ENCODE peak calls at places on chromosome 2, in four cellular contexts. R is psoas muscle, X is OCI-LY7, C is fibroblast of lung. O is an unnamed sample.

GRCh38 chr2:5723791-5724735 is 31.9 kb downstream of the SOX11 start:
- DNase-seq in R (no peak), X (no peak), C (no peak), O (no peak)

GRCh38 chr2:40113997-40114396 is 334.9 kb upstream of the THUMPD2 start:
- DNase-seq in R (no peak), X (no peak), C (no peak), O (no peak)

GRCh38 chr2:239955989-239956817 is 68.9 kb downstream of the NDUFA10 start:
- DNase-seq in R (no peak), X (no peak), C (no peak), O (no peak)

GRCh38 chr2:240174496-240174895 is 34.0 kb upstream of the OTOS start:
- DNase-seq in R (no peak), X (no peak), C (no peak), O (no peak)

GRCh38 chr2:150939087-150939486 is 322.6 kb downstream of the RBM43 start:
- DNase-seq in R (no peak), X (no peak), C (no peak), O (no peak)

GRCh38 chr2:171894612-171894947 is 536 bp upstream of the SLC25A12 start:
- DNase-seq in R (no peak), X (peak; percentile 3), C (no peak), O (no peak)

GRCh38 chr2:221817052-221817451 is 244.9 kb upstream of the EPHA4 start:
- DNase-seq in R (no peak), X (no peak), C (peak; percentile 79), O (no peak)

GRCh38 chr2:30915485-30915884 is 108.2 kb upstream of the CAPN13 start:
- DNase-seq in R (no peak), X (peak; percentile 25), C (no peak), O (no peak)

GRCh38 chr2:84165256-84165655 is 293.8 kb downstream of the SUCLG1 start:
- DNase-seq in R (no peak), X (no peak), C (no peak), O (no peak)

GRCh38 chr2:110718382-110718781 is 14.0 kb upstream of the ACOXL start:
- DNase-seq in R (no peak), X (no peak), C (no peak), O (no peak)

GRCh38 chr2:163637876-163638275 is 97.9 kb downstream of the FIGN start:
- DNase-seq in R (no peak), X (no peak), C (no peak), O (no peak)

GRCh38 chr2:23427976-23428375 is 43.0 kb downstream of the KLHL29 start:
- DNase-seq in R (peak; percentile 62), X (no peak), C (no peak), O (no peak)

GRCh38 chr2:203830294-203831055 is 37.1 kb upstream of the CTLA4 start:
- DNase-seq in R (no peak), X (no peak), C (no peak), O (no peak)

GRCh38 chr2:12006841-12007240 is 260.4 kb downstream of the LPIN1 start:
- DNase-seq in R (no peak), X (no peak), C (peak; percentile 78), O (no peak)

DNA sequence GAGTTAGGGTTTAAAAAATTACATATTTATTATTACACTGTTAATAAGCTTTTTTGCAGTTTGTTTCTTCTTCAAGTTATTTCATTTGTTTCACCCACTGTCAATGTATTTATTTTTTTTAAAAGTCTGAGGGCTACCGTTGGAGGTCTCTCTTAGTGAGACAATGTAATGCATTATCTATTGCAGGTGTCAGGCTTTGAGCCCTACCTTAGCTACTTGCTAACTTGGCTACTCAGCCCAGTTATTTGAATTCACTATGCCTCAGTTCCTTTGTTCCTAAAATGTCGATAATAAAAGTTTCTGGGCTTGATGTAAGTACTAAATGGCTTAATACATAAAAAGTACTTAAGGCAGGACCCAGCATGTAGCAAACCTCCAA is 458 bp upstream of the TFPI start:
- DNase-seq in R (no peak), X (no peak), C (no peak), O (no peak)
- H3K4me3 ChIP-seq in R (peak overlapping the region; percentile 72), X (no peak overlapping the region), C (peak overlapping the region; percentile 83), O (no peak overlapping the region)

GRCh38 chr2:43594875-43595274 is 963 bp downstream of the THADA start:
- DNase-seq in R (no peak), X (no peak), C (no peak), O (no peak)

GRCh38 chr2:43593241-43593640 is 2.6 kb downstream of the THADA start:
- DNase-seq in R (no peak), X (no peak), C (peak; percentile 8), O (no peak)

GRCh38 chr2:43595603-43596412 is at the start of gene THADA:
- DNase-seq in R (peak; percentile 99), X (peak; percentile 99), C (peak; percentile 99), O (peak; percentile 97)

DNA sequence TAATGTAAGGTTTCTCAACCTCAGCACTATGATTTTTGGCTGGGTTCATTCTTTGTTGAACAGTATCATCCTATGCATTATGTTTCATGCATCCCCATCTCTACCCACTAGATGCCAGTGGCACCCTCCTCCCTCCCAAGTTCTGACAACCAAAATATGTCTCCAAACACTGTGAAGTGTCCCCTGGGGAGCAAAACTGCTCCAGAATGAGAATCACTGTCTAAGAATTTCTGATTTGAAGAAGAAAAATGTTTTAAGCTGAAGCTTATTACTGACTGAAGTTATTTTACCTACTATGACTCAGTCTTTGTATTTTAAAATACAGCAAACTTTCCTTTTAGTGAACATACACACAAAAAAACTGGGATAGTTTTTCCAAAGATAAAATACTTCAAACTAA is 3.4 kb downstream of the THADA start:
- DNase-seq in R (no peak), X (no peak), C (peak; percentile 77), O (no peak)
- TF ChIP-seq CTCF in R (no peak), X (no peak), C (no peak), O (no peak)

GRCh38 chr2:206445948-206446347 is 2.6 kb downstream of the ADAM23 start:
- DNase-seq in R (no peak), X (no peak), C (no peak), O (no peak)
- H3K4me3 ChIP-seq in R (no peak overlapping the region), X (no peak overlapping the region), C (no peak overlapping the region), O (no peak overlapping the region)

DNA sequence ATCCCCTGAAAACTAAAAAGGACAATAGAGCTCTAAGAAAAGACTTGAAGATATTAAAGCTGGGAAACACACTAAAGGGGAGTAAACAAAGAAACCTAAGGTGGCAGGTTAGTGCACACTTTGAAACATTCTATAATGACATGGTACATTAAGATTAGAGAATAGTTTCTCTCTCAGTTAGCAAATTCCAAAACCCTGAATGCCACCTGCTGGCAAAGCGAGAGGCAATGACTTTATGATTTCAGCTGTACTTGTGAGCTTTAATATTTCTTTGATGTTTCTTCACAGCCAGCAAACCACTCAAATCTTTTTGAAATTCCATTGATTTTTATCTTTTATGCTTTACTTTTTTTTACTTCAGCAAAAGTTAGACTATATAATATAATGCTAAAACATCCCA is 86.3 kb downstream of the LRP2 start:
- DNase-seq in R (no peak), X (no peak), C (peak; percentile 3), O (no peak)
- TF ChIP-seq CTCF in R (no peak), X (peak; percentile 40), C (no peak), O (no peak)

DNA sequence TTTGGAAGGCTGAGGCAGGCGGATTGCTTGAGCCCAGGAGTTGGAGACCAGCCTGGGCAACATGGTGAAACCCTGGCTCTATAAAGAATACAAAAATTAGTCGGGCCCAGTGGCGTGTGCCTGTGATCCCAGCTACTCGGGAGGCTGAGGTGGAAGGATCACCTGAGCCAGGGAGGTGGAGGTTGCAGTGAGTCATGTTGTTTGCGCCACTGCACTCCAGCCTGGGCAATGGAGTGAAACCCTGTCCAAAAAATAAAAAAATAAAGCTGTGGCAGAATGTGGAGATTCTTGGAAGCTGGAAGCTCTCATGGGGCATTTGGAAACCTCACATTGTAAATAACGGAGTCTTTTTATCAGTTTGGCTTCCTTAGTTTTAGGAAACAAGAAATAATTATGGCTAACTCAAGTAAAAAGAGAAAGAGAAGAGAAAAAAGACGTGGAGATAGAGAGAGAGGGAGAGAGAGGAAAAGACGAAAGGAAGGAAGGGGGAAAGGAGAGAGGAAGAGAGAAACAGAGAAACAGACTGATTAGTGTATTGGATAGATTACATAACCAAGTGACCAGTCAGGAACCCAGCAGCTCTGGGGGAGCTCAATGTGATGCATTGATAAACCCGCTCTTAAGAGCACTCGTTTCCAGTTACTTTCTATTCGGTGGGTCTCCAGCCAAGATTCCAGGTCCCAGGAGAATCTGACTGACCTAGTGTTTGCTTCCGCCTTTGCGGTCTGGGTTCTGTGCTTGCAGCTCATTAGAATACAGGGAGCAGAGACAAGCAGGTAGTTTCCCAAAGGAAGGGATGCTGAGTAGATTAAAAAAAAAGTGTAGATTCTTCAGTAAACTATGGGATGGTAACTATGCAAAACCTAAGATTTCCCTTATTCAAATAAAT is 1.1 kb upstream of the SPAST start:
- DNase-seq in R (peak; percentile 40), X (no peak), C (peak; percentile 61), O (peak; percentile 53)
- H3K4me3 ChIP-seq in R (peak overlapping the region; percentile 74), X (peak overlapping the region; percentile 85), C (peak overlapping the region; percentile 66), O (peak overlapping the region; percentile 96)

DNA sequence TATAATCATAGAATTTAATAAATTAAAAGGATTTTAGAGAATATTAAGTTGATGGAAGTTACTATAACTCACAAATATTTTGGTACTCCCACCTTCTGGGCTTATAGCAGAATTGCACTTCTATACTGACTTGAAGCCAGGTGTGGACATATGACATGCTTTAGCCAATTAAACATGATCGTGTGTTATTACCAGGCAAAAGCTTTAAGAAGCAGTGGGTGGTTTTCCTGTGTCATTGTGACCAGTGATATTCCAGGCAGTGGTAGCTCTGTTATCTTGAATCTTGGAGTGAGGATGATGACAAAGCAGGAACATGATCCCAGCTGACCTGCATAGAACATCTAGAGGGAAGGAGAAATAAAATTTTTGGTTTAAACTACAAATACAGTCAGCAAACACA is 370.9 kb upstream of the ZEB2 start:
- DNase-seq in R (no peak), X (peak; percentile 68), C (peak; percentile 55), O (no peak)
- TF ChIP-seq CTCF in R (no peak), X (peak; percentile 73), C (no peak), O (no peak)

GRCh38 chr2:179556425-179556824 is 291.8 kb upstream of the SESTD1 start:
- DNase-seq in R (no peak), X (no peak), C (no peak), O (no peak)

GRCh38 chr2:179555681-179556283 is 291.1 kb upstream of the SESTD1 start:
- DNase-seq in R (no peak), X (no peak), C (no peak), O (no peak)

GRCh38 chr2:179559108-179559806 is 294.6 kb upstream of the SESTD1 start:
- DNase-seq in R (no peak), X (no peak), C (no peak), O (no peak)

GRCh38 chr2:179560257-179560735 is 295.7 kb upstream of the SESTD1 start:
- DNase-seq in R (no peak), X (no peak), C (no peak), O (no peak)

DNA sequence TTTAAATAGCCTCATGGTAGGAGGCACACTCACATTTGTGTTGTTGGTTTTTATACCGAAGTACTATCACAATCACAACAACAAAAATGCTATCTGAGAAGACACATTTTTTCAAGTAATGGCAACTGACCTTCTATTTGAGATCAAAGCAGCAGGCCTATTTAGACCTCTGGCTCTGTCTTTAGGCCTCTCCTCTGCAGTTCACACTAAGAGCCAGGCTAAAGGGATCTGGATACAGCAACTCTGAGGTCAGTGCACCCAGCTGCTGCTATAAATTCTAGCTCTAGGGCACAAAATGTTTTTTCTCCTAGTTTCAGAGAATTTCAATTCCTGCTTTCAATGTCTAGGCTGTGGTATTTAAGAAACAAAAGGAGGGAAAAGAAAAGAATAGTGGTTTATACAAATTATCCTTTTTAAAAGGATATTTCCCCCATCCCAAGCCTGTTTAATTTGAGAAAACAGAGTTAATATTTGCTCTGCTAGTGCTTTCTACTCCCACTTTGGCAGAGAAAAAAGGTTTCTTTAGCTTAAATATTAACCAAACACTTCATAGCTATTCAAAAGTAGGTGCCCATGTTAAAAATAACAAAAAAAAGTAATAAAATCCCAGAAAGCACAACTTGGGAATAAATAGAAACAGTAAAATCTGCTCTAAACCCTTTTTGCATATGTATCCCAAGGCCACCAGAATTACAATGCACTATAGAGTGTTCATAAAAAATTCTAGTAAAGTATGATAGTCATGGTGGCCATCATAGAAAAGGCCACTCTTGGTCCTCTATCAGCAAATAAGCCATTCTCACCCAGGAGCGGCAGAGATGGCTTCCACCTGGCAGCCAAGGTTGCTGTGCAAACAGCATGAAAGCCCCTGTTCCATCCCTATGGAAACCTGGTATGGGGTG is 293.6 kb upstream of the SESTD1 start:
- DNase-seq in R (no peak), X (no peak), C (no peak), O (no peak)
- H3K4me3 ChIP-seq in R (no peak overlapping the region), X (no peak overlapping the region), C (no peak overlapping the region), O (no peak overlapping the region)

O was measured in pancreas.